ENCODE peak calls at places on chromosomes 5 and 9, in four cellular contexts. P is H1, Z is lower lobe of right lung, R is astrocyte. J is an unnamed sample.

GRCh38 chr5:132417010-132417439 is 47.5 kb downstream of the SLC22A5 start:
- DNase-seq in P (no peak), Z (no peak), R (no peak), J (no peak)

GRCh38 chr5:13831236-13831810 is 113.2 kb downstream of the DNAH5 start:
- DNase-seq in P (no peak), Z (no peak), R (peak; percentile 23), J (peak; percentile 4)

GRCh38 chr9:75108571-75108970 is 20.3 kb downstream of the OSTF1 start:
- DNase-seq in P (no peak), Z (peak; percentile 68), R (peak; percentile 64), J (peak; percentile 59)

GRCh38 chr9:132457508-132457907 is 47.5 kb downstream of the CFAP77 start:
- DNase-seq in P (no peak), Z (no peak), R (no peak), J (no peak)

GRCh38 chr5:154899107-154899816 is 38.7 kb downstream of the GEMIN5 start:
- DNase-seq in P (no peak), Z (peak; percentile 75), R (no peak), J (peak; percentile 69)

GRCh38 chr5:79795764-79796398 is 106.2 kb downstream of the CMYA5 start:
- DNase-seq in P (no peak), Z (no peak), R (peak; percentile 26), J (peak; percentile 18)

GRCh38 chr5:66967826-66968262 is 228.8 kb downstream of the CD180 start:
- DNase-seq in P (no peak), Z (no peak), R (peak; percentile 69), J (no peak)

GRCh38 chr5:5492087-5492933 is 69.8 kb downstream of the ICE1 start:
- DNase-seq in P (no peak), Z (no peak), R (peak; percentile 35), J (peak; percentile 57)

GRCh38 chr5:55904152-55904551 is 53.0 kb downstream of the IL31RA start:
- DNase-seq in P (no peak), Z (no peak), R (peak; percentile 38), J (peak; percentile 47)

GRCh38 chr9:14710804-14711203 is 11.7 kb downstream of the CER1 start:
- DNase-seq in P (no peak), Z (no peak), R (peak; percentile 42), J (peak; percentile 40)

GRCh38 chr5:146329697-146330096 is 8.9 kb upstream of the POU4F3 start:
- DNase-seq in P (no peak), Z (no peak), R (no peak), J (no peak)

DNA sequence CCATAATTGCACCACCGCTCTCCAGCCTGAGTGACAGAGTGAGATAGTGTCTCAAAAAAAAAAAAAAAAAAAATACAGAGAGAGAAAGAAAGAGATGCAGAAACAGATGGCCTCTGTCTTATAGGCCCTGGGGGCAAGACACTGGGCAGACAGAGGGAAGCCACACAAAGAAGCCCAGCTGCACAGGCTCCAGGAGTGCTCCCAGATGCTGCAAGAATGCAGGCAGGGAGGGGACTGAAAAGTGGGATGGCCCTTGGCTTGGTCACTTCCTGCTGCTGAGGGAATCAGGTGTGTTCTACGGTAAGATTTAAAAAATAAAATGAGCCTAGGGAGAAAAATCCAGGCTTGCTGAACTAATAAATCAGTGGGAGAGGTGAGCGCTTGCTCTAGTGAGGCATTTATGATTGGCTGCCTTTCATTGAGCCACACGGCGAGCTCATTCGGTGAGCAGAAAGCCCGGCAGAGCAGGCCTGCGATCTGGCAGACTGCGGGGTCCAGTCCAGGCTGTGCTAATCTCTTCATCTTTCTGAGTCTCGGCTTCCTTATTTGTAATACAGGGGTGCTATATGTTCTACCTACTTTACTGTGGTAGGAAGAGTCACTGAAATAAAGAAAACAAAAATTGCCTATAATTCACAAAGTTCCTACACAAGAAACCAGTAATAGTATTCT is 80.6 kb downstream of the RAD23B start:
- DNase-seq in P (no peak), Z (no peak), R (no peak), J (no peak)
- H3K4me3 ChIP-seq in P (no peak overlapping the region), Z (no peak overlapping the region), R (no peak overlapping the region), J (no peak overlapping the region)

GRCh38 chr5:32690153-32690552 is 21.0 kb upstream of the NPR3 start:
- DNase-seq in P (no peak), Z (no peak), R (no peak), J (peak; percentile 8)
- TF ChIP-seq CTCF in P (peak; percentile 18), Z (no peak), R (peak; percentile 3), J (peak; percentile 37)

DNA sequence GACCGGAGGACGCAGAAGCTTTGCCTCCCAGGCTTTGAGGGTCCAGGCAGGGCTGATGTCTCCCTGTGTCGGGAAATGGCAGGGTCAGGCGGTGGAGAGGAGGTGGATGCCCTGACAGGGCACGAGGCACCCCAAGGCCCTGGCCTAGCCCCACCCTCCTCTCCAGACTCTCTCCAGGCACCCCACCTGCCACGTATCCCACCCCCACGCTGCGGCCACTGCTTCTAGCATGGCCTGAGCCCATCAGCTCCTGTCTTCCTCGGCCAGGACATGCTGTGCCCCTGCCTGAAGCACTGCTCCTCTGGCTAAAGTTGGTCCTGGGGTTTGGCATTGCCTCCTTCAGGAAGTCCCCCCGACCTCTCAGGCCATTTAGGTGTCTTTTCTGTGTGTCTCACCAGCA is 64.2 kb upstream of the RXRA start:
- DNase-seq in P (no peak), Z (no peak), R (no peak), J (no peak)
- H3K4me3 ChIP-seq in P (no peak overlapping the region), Z (no peak overlapping the region), R (no peak overlapping the region), J (no peak overlapping the region)

GRCh38 chr5:101590384-101590783 is 687.3 kb upstream of the ST8SIA4 start:
- DNase-seq in P (no peak), Z (no peak), R (no peak), J (no peak)
- TF ChIP-seq CTCF in P (peak; percentile 67), Z (peak; percentile 19), R (peak; percentile 42), J (peak; percentile 41)

GRCh38 chr5:116573617-116574431 is 799 bp downstream of the SEMA6A start:
- DNase-seq in P (no peak), Z (peak; percentile 47), R (no peak), J (no peak)

GRCh38 chr5:116573279-116573616 is 1.4 kb downstream of the SEMA6A start:
- DNase-seq in P (no peak), Z (peak; percentile 47), R (no peak), J (no peak)

GRCh38 chr5:116569999-116570398 is 4.6 kb downstream of the SEMA6A start:
- DNase-seq in P (no peak), Z (no peak), R (no peak), J (no peak)

GRCh38 chr5:116572375-116573278 is 2.0 kb downstream of the SEMA6A start:
- DNase-seq in P (no peak), Z (peak; percentile 47), R (no peak), J (no peak)

DNA sequence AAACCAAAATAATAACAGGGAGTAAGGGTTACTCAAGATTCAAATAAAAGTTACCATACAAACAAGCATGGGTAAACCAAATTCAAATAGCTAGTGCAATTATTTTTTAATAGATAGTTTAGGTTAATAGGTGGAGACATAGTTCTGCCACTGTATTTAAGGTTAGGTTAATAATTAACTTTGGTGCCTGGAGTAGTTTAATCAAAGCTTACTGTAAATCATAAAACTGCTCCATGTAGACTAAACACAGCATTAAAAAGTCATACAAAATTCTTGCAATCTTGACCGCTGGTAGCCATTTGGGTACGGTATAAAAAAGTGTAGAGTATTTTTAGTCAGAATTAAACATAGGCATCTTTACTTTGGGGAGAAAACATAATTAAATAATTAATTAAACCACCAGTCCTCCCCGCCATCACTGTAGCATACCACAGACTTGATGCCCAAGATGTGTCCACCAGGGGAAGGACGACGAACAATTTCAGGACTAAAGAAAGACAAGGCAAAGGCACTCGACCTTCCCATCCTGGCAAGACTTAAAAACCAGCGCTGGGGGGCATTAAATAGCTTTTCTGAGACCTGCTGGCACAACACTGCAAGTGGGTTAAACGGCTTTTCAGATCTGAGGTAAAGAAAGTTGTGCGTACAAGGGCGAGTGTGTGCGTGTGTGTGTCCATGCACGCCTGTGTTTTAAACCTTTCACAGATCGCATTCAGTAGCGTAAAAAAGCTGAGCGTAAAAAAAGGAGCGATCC is 2.9 kb downstream of the SEMA6A start:
- DNase-seq in P (no peak), Z (no peak), R (no peak), J (no peak)
- H3K4me3 ChIP-seq in P (peak overlapping the region; percentile 86), Z (peak overlapping the region; percentile 69), R (peak overlapping the region; percentile 64), J (no peak overlapping the region)

GRCh38 chr5:168770996-168771395 is 191.8 kb upstream of the PANK3 start:
- DNase-seq in P (no peak), Z (no peak), R (no peak), J (no peak)
- TF ChIP-seq CTCF in P (no peak), Z (no peak), R (no peak), J (no peak)

DNA sequence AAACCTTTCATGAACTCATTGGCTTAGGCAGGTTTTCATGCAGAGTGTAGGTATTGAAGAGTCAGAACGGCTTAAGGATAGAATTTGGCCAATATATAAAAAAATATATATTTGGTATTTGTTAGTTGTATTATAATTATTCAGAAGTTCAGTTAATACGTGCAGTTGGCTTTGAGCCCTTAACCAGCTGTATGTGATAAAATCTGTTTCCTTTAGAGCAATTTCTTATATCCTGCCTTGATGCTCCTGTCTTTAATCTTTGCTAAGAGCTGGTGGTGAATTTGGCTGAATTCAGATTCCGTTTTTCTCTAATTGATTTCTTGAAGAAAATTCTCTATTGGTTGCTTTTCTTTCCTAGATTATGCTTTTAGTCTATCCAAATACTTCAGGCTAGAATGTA is 3.7 kb downstream of the ANXA1 start:
- DNase-seq in P (no peak), Z (no peak), R (no peak), J (no peak)
- H3K4me3 ChIP-seq in P (no peak overlapping the region), Z (peak overlapping the region; percentile 53), R (peak overlapping the region; percentile 95), J (peak overlapping the region; percentile 59)

GRCh38 chr5:123511290-123511647 is 708 bp upstream of the CSNK1G3 start:
- DNase-seq in P (no peak), Z (no peak), R (peak; percentile 80), J (peak; percentile 63)

GRCh38 chr5:123508441-123508840 is 3.5 kb upstream of the CSNK1G3 start:
- DNase-seq in P (no peak), Z (no peak), R (no peak), J (peak; percentile 64)

GRCh38 chr5:123512631-123513461 is 869 bp downstream of the CSNK1G3 start:
- DNase-seq in P (no peak), Z (peak; percentile 57), R (peak; percentile 45), J (peak; percentile 34)

GRCh38 chr5:123514615-123515355 is 2.8 kb downstream of the CSNK1G3 start:
- DNase-seq in P (no peak), Z (no peak), R (no peak), J (no peak)

DNA sequence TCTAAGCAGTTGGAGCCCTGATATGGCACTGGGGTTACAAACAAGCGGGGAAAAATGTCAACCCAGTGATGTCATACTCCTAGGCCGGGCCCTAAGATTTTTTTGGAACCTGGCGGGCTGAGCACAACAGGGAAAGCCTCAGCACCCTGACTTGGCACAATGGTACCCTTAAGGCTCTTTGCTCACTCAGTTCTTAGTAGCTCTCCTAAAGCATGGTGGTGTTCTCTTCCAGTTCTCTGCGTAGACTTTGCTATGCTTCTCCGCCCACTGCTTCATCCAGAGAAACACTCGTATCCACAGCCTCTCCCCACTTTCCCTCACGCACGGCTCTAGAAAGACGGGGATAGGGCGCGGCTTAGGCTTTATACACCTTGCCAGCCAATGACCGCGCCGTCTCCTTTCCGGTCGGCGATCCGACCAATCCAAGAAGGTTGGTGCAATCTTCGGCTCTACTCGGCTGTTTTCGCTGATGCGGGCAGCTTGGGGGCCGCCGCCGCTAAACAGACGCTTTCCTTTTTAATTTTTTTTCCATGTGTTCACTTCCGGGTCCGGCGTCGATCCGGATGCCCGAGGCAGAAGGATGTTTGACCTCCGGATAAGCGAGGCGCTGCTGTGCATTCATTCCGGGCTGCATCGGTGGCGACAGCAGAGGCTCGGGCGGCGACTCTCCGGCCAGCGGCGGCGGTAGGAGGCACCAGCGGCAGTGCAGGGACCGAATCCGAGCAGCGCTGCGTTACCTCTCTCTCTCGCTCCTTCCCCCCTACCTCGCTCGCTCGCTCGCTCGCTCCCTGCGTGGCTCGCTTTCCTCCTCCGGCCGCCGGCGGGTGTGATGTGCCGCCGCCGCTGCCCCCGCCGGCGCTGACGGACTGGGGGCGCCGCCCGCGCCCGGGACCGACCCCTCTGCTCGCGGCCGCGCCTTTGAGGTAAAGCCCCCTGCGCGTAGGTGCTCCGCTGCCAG is at the start of gene CSNK1G3:
- DNase-seq in P (peak; percentile 87), Z (peak; percentile 96), R (peak; percentile 94), J (peak; percentile 98)
- TF ChIP-seq CTCF in P (no peak), Z (no peak), R (no peak), J (no peak)

J was measured in AG10803.